ENCODE peak calls at places on chromosome 4, in eight cellular contexts. A, N, P, M, Y, S, D and T are unnamed samples.

GRCh38 chr4:20474119-20474518 is 222.4 kb downstream of the SLIT2 start:
- DNase-seq in A (no peak), N (no peak), P (no peak), M (no peak), Y (no peak), S (no peak), D (no peak), T (no peak)

GRCh38 chr4:169765845-169766244 is 8.1 kb upstream of the HPF1 start:
- DNase-seq in A (no peak), N (no peak), P (no peak), M (no peak), Y (no peak), S (no peak), D (no peak), T (no peak)

GRCh38 chr4:93722446-93722845 is 106.1 kb upstream of the ATOH1 start:
- DNase-seq in A (no peak), N (no peak), P (no peak), M (no peak), Y (no peak), S (no peak), D (no peak), T (no peak)

GRCh38 chr4:145623831-145624230 is 4.6 kb downstream of the MMAA start:
- DNase-seq in A (no peak), N (no peak), P (no peak), M (no peak), Y (no peak), S (no peak), D (no peak), T (no peak)

GRCh38 chr4:149961876-149962597 is 116.2 kb upstream of the DCLK2 start:
- DNase-seq in A (no peak), N (no peak), P (no peak), M (no peak), Y (no peak), S (no peak), D (no peak), T (no peak)

GRCh38 chr4:69518102-69518501 is 22.4 kb upstream of the UGT2B4 start:
- DNase-seq in A (no peak), N (no peak), P (no peak), M (no peak), Y (no peak), S (no peak), D (no peak), T (no peak)

GRCh38 chr4:177408023-177408422 is 34.2 kb downstream of the AGA start:
- DNase-seq in A (no peak), N (no peak), P (no peak), M (no peak), Y (no peak), S (no peak), D (no peak), T (no peak)

GRCh38 chr4:73759357-73759756 is 19.0 kb downstream of the CXCL8 start:
- DNase-seq in A (no peak), N (no peak), P (no peak), M (no peak), Y (no peak), S (no peak), D (no peak), T (no peak)

GRCh38 chr4:113943863-113944262 is 35.6 kb downstream of the ARSJ start:
- DNase-seq in A (no peak), N (no peak), P (no peak), M (no peak), Y (no peak), S (no peak), D (no peak), T (no peak)

GRCh38 chr4:24070117-24070516 is 180.3 kb upstream of the PPARGC1A start:
- DNase-seq in A (no peak), N (no peak), P (no peak), M (no peak), Y (no peak), S (no peak), D (no peak), T (no peak)

GRCh38 chr4:2767046-2767704 is 11.0 kb upstream of the TNIP2 start:
- DNase-seq in A (no peak), N (no peak), P (no peak), M (no peak), Y (no peak), S (no peak), D (no peak), T (no peak)

GRCh38 chr4:1169171-1169671 is 3.2 kb downstream of the SPON2 start:
- DNase-seq in A (no peak), N (no peak), P (no peak), M (no peak), Y (no peak), S (no peak), D (no peak), T (no peak)